ENCODE peak calls at places on chromosomes 11 and 22, in five cellular contexts. L, V, J, P and U are unnamed samples.

GRCh38 chr11:30128269-30128932 is 102.4 kb upstream of the FSHB start:
- DNase-seq in V (no peak), L (peak; percentile 5), P (no peak), J (no peak), U (no peak)

GRCh38 chr11:15176646-15177163 is 62.0 kb downstream of the INSC start:
- DNase-seq in L (no peak), V (no peak), P (no peak), J (no peak), U (no peak)

GRCh38 chr11:35478411-35479139 is 46.8 kb downstream of the PAMR1 start:
- DNase-seq in V (no peak), J (no peak), P (no peak), L (peak; percentile 11), U (no peak)

GRCh38 chr22:25120093-25120561 is 79.5 kb upstream of the CRYBB3 start:
- DNase-seq in P (no peak), V (no peak), L (peak; percentile 50), J (no peak), U (no peak)

GRCh38 chr11:88535916-88536547 is 198.5 kb upstream of the CTSC start:
- DNase-seq in P (no peak), L (no peak), J (no peak), V (no peak), U (no peak)

GRCh38 chr22:39598017-39598965 is 27.7 kb downstream of the CACNA1I start:
- DNase-seq in L (no peak), J (no peak), V (no peak), P (peak; percentile 97), U (no peak)

GRCh38 chr22:30214703-30215405 is 31.7 kb downstream of the LIF start:
- DNase-seq in L (no peak), P (no peak), V (peak; percentile 56), J (no peak), U (no peak)

GRCh38 chr11:73729594-73730206 is 31.2 kb downstream of the RAB6A start:
- DNase-seq in V (no peak), L (no peak), P (peak; percentile 67), J (no peak), U (no peak)

GRCh38 chr22:35819421-35819820 is 101.7 kb downstream of the APOL5 start:
- DNase-seq in P (no peak), J (no peak), V (no peak), L (no peak), U (no peak)

GRCh38 chr11:82229346-82229745 is 504.3 kb downstream of the FAM181B start:
- DNase-seq in V (no peak), J (no peak), L (no peak), P (no peak), U (no peak)

GRCh38 chr11:69357458-69358397 is 63.8 kb downstream of the MYEOV start:
- DNase-seq in V (peak; percentile 78), J (peak; percentile 60), L (peak; percentile 2), P (no peak), U (no peak)

GRCh38 chr11:83191491-83191890 is 2.0 kb upstream of the ANKRD42 start:
- DNase-seq in V (no peak), L (no peak), J (no peak), P (no peak), U (no peak)

GRCh38 chr22:19843107-19843856 is 11.4 kb downstream of the GNB1L start:
- DNase-seq in P (no peak), L (no peak), V (no peak), J (no peak), U (no peak)

GRCh38 chr11:26297179-26297970 is 34.6 kb upstream of the ANO3 start:
- DNase-seq in V (no peak), P (no peak), J (no peak), L (no peak), U (no peak)

GRCh38 chr11:95135880-95136279 is 46.2 kb downstream of the ENDOD1 start:
- DNase-seq in V (no peak), L (no peak), J (no peak), P (no peak), U (no peak)

GRCh38 chr11:124762077-124762623 is at the start of gene ESAM:
- DNase-seq in V (no peak), P (peak; percentile 51), J (peak; percentile 82), L (peak; percentile 67), U (no peak)
- TF ChIP-seq CTCF in V (no peak), P (no peak), J (no peak), L (no peak), U (no peak)

DNA sequence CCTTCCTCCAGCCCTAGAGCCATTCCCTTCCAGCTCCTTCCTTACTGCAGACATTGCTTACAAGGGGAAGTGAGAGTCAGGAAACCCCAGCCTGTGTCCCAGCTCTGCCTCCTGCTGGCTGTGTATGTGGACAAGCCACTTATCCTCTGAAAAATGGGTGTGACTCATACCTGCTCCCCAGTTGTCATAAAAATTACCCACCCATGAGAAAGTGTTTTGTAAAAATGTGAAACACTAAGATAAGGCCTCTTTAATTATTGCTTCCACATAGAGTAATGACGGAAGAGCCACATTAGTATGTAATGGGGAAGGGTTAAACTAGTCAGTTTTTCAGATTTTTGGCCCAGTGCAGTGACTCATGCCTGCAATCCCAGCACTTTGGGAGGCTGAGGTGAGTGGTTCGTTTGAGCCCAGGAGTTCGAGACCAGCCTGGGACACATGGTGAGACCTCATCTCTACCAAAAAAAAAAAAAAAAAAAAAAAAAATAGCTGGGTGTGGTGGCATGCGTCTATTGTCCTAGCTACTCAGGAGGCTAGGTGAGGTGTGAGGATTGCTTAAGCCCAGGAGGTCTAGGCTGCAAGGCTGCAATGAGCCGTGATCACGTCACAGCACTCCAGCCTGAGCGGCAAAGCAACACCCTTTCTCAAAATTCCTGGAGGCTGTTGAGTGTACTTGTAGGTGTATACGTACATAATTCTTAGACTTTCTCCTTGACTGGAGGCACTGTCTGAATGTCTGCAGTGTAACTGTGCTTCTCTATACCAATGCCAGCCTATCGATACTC is 84.9 kb downstream of the CTTN start:
- DNase-seq in P (no peak), V (no peak), L (peak; percentile 45), J (no peak), U (peak; percentile 73)
- TF ChIP-seq CTCF in P (no peak), V (peak; percentile 60), L (peak; percentile 8), J (peak; percentile 27), U (peak; percentile 68)

DNA sequence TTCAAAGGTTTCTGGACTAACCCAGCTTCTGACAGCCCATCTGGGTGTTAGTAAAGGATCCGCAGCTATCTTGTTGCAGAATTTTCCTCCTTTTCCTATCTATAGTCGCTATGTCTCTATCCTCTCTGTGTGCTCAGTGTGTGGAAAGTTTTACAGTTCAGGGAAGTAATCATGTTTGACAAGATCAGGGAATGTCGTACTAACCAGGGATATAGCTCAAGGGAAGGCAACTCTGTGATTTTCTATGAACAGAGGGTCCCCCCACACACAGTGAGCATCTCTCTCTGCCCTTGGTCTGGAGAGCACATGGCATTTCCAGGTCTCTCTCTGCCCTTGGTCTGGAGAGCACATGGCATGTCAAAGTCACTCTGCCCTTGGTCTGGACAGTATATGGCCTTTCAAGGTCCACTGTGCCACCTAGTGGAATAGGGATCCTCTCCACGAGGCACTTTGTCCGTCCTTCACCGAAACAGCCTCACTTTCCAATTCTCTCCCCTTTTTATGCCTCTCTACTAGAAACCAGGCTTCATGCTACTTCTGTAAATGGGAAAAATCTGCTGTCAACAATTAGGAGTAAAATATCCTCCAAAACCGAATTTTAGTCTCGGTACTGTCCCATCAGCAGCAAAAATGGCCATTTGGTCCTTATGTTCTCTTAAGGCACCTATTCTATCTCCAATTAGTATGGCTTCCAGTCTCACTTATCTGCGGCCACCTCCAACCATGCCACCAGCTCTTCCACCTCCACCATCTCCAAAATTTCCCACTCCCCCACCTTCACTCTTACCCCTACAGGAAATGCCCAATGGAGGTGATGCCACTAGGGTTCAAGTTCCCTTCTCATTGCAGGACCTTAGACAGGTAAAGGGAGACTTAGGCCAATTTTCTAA is 88.7 kb downstream of the IGLL5 start:
- DNase-seq in J (no peak), V (no peak), L (no peak), P (no peak), U (no peak)
- TF ChIP-seq CTCF in J (no peak), V (no peak), L (no peak), P (no peak), U (no peak)

GRCh38 chr11:116119158-116119557 is 614.9 kb upstream of the CADM1 start:
- DNase-seq in V (no peak), P (no peak), J (peak; percentile 42), L (no peak), U (no peak)
- TF ChIP-seq CTCF in V (no peak), P (no peak), J (no peak), L (no peak), U (no peak)

DNA sequence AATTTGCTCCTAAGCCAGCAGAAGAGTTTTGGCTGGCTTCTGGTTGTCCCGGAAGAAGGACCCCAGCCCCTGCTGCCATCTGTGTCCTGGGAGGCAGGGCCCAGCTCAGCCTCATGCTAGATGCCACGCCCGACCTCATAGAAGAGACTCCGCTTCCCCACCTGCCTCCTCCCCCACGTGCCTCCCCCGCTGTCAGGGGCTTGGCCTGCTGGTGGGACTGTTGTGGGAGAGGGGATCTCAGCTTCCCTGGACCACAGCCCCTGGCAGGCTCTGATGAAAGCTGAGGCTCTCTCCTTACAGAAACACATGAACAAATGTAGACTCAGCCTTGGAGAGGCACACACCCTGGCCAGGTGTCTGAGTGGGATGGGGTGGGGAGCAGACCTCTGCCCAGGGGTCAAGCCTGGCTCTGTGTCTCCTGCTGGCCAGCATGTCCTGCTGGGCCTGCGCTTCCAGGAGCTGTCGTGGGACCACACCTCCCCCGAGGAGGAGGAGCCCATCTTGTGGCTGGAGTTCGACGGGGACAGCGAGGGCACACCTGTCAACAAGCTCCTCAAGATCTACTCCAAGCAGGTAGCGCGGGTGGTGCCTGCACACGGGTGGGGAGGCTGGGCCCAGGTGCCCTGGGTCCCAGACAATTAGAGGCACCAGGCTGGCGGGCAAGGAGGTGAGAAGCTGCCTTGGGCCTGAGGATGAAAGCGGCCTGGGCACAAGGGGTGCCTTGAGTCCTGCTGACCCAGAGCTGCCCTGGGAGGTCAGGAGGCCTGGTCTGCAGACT is 14.0 kb downstream of the FRMD8 start:
- DNase-seq in J (no peak), V (peak; percentile 92), P (no peak), L (no peak), U (no peak)
- TF ChIP-seq CTCF in J (no peak), V (no peak), P (no peak), L (no peak), U (no peak)

GRCh38 chr11:119483341-119483880 is 60.4 kb upstream of the THY1 start:
- DNase-seq in L (no peak), J (peak; percentile 74), V (peak; percentile 68), P (no peak), U (peak; percentile 10)

GRCh38 chr11:119486691-119487259 is 63.8 kb upstream of the THY1 start:
- DNase-seq in J (peak; percentile 48), P (no peak), L (no peak), V (peak; percentile 36), U (peak; percentile 16)

GRCh38 chr11:119486016-119486415 is 63.0 kb upstream of the THY1 start:
- DNase-seq in J (no peak), P (no peak), V (peak; percentile 13), L (no peak), U (peak; percentile 18)

GRCh38 chr11:119483881-119484371 is 61.0 kb upstream of the THY1 start:
- DNase-seq in V (peak; percentile 84), P (no peak), J (no peak), L (no peak), U (peak; percentile 26)

GRCh38 chr11:119484741-119485605 is 62.0 kb upstream of the THY1 start:
- DNase-seq in J (peak; percentile 81), V (peak; percentile 65), L (no peak), P (peak; percentile 64), U (peak; percentile 26)
- TF ChIP-seq CTCF in J (peak; percentile 6), V (peak; percentile 35), L (no peak), P (peak; percentile 33), U (peak; percentile 15)